ENCODE peak calls at places on chromosomes 1 and 21, in eight cellular contexts. T is stimulated activated CD4-positive, alpha-beta T cell treated with anti-CD3 and anti-CD28 coated beads, Interleukin-1b, Interleukin-23, amount 100 ng/mL, for 24 hours; Y is astrocyte of the hippocampus; Q is Ammon's horn; A is SK-N-SH; U is central memory CD4-positive, alpha-beta T cell; F is T-helper 1 cell; D is cardiac muscle cell. P is an unnamed sample.

GRCh38 chr1:21099034-21099868 is 77.4 kb downstream of the EIF4G3 start:
- DNase-seq in T (no peak), Y (no peak), Q (no peak), A (no peak), U (no peak), F (no peak), D (peak), P (no peak)

GRCh38 chr1:167345386-167345733 is 124.7 kb downstream of the POU2F1 start:
- DNase-seq in T (no peak), Y (no peak), Q (no peak), A (no peak), U (no peak), F (no peak), D (no peak), P (no peak)

GRCh38 chr21:31946236-31946635 is 73.4 kb downstream of the HUNK start:
- DNase-seq in T (no peak), Y (no peak), Q (no peak), A (no peak), U (no peak), F (no peak), D (no peak), P (peak)

GRCh38 chr1:35505911-35506798 is 51.0 kb downstream of the KIAA0319L start:
- DNase-seq in T (no peak), Y (peak), Q (no peak), A (peak), U (peak), F (no peak), D (peak), P (peak)

GRCh38 chr1:103110701-103111100 is 2.4 kb upstream of the COL11A1 start:
- DNase-seq in T (no peak), Y (peak), Q (no peak), A (no peak), U (no peak), F (no peak), D (no peak), P (no peak)

GRCh38 chr1:66135165-66135564 is 342.5 kb downstream of the PDE4B start:
- DNase-seq in T (no peak), Y (no peak), Q (no peak), A (no peak), U (no peak), F (no peak), D (no peak), P (no peak)

GRCh38 chr1:45243476-45244343 is 37.3 kb upstream of the ZSWIM5 start:
- DNase-seq in T (no peak), Y (no peak), Q (no peak), A (no peak), U (no peak), F (no peak), D (peak), P (no peak)

GRCh38 chr1:6162773-6163172 is 17.3 kb downstream of the CHD5 start:
- DNase-seq in T (no peak), Y (no peak), Q (no peak), A (peak), U (no peak), F (no peak), D (no peak), P (peak)

GRCh38 chr1:177945943-177946650 is 23.8 kb downstream of the SEC16B start:
- DNase-seq in T (no peak), Y (peak), Q (peak), A (peak), U (no peak), F (no peak), D (peak), P (peak)

GRCh38 chr1:97920832-97921571 is at the start of gene DPYD:
- DNase-seq in T (peak), Y (peak), Q (peak), A (peak), U (peak), F (peak), D (peak), P (peak)

P was measured in Daoy.